ENCODE peak calls at places on chromosomes 1 and 21, in five cellular contexts. C is left cardiac atrium, X is MM.1S, J is HuH-7, H is dorsolateral prefrontal cortex. M is an unnamed sample.

GRCh38 chr1:31505884-31506497 is 70.3 kb upstream of the TINAGL1 start:
- DNase-seq in J (no peak), X (peak), C (no peak), H (no peak), M (no peak)

GRCh38 chr1:235450886-235451457 is 53.3 kb downstream of the B3GALNT2 start:
- DNase-seq in J (no peak), H (no peak), X (no peak), C (no peak), M (no peak)

GRCh38 chr21:38250991-38251418 is 5.8 kb upstream of the KCNJ15 start:
- DNase-seq in J (no peak), X (no peak), H (no peak), C (no peak), M (no peak)

GRCh38 chr1:41843378-41843777 is 75.3 kb downstream of the HIVEP3 start:
- DNase-seq in J (no peak), C (no peak), X (no peak), H (no peak), M (no peak)

GRCh38 chr1:230052018-230052417 is 15.0 kb upstream of the GALNT2 start:
- DNase-seq in C (no peak), H (no peak), X (no peak), J (no peak), M (no peak)

GRCh38 chr1:109570414-109570813 is 22.0 kb downstream of the GNAI3 start:
- DNase-seq in X (no peak), J (no peak), C (no peak), H (no peak), M (no peak)

GRCh38 chr1:62452951-62453350 is 16.1 kb downstream of the USP1 start:
- DNase-seq in C (no peak), J (no peak), X (no peak), H (no peak), M (no peak)

GRCh38 chr1:23424171-23424959 is at the start of gene TCEA3:
- DNase-seq in C (peak), X (no peak), J (peak), H (no peak), M (no peak)

GRCh38 chr1:110548381-110548780 is 29.4 kb upstream of the KCNA10 start:
- DNase-seq in J (peak), X (no peak), H (no peak), C (no peak), M (no peak)

M was measured in stimulated activated effector memory CD8-positive, alpha-beta T cell treated with anti-CD3 and anti-CD28 coated beads, Interleukin-12 subunit alpha, Interleukin-12 subunit beta, amount 100 ng/mL, for 72 hours.